ENCODE peak calls at places on chromosomes 7 and 10, in seven cellular contexts. U is fibroblast of pulmonary artery; H is EL; B is ELR; T is G401; N is activated effector memory CD4-positive, alpha-beta T cell treated with Interleukin-2 at 50 U/mL for 16 hours; Z is NCI-H510A treated with DMSO at 0.1 percent for 48 hours. K is an unnamed sample.

GRCh38 chr7:12385364-12385786 is 18.3 kb downstream of the VWDE start:
- DNase-seq in U (no peak), Z (peak; percentile 89), B (no peak), H (no peak), T (no peak), N (no peak), K (no peak)

GRCh38 chr10:50625663-50626062 is 1.9 kb upstream of the SGMS1 start:
- DNase-seq in Z (peak; percentile 21), H (peak; percentile 7), B (peak; percentile 22), T (no peak), N (no peak), U (peak; percentile 25), K (no peak)

GRCh38 chr7:134752006-134752760 is 27.3 kb upstream of the CALD1 start:
- DNase-seq in B (peak; percentile 70), H (peak; percentile 71), Z (no peak), N (no peak), U (peak; percentile 70), T (no peak), K (peak; percentile 67)

GRCh38 chr10:97778452-97779302 is 6.9 kb upstream of the SFRP5 start:
- DNase-seq in Z (no peak), B (no peak), H (no peak), N (no peak), U (no peak), T (peak; percentile 66), K (no peak)

GRCh38 chr7:91263359-91264082 is 712 bp upstream of the FZD1 start:
- DNase-seq in Z (peak; percentile 10), T (no peak), H (peak; percentile 49), N (no peak), U (no peak), B (peak; percentile 58), K (peak; percentile 32)

GRCh38 chr10:110016037-110016436 is 8.3 kb downstream of the ADD3 start:
- DNase-seq in U (peak; percentile 36), H (no peak), N (no peak), B (peak; percentile 20), Z (no peak), T (peak; percentile 78), K (peak; percentile 54)

GRCh38 chr7:80563561-80564327 is 51.9 kb upstream of the GNAT3 start:
- DNase-seq in N (no peak), Z (no peak), B (peak; percentile 22), H (peak; percentile 73), T (no peak), U (no peak), K (no peak)

GRCh38 chr10:88841316-88842111 is 10.1 kb downstream of the ANKRD22 start:
- DNase-seq in N (no peak), Z (no peak), U (no peak), B (no peak), T (no peak), H (no peak), K (no peak)

GRCh38 chr7:142012825-142013506 is 17.3 kb downstream of the MGAM start:
- DNase-seq in H (peak; percentile 51), Z (no peak), N (no peak), U (no peak), T (no peak), B (peak; percentile 40), K (no peak)

GRCh38 chr10:47190301-47190700 is 109.7 kb upstream of the GDF10 start:
- DNase-seq in N (no peak), T (no peak), B (no peak), U (no peak), H (no peak), Z (no peak), K (no peak)

GRCh38 chr10:104688251-104688650 is 47.2 kb downstream of the SORCS3 start:
- DNase-seq in B (no peak), Z (no peak), T (no peak), N (no peak), U (no peak), H (no peak), K (no peak)

GRCh38 chr7:79308176-79308575 is 145.3 kb downstream of the MAGI2 start:
- DNase-seq in N (no peak), U (peak; percentile 10), B (no peak), Z (no peak), H (no peak), T (peak; percentile 99), K (peak; percentile 65)

GRCh38 chr10:112379635-112380296 is 5.8 kb downstream of the ACSL5 start:
- DNase-seq in B (peak; percentile 96), H (peak; percentile 83), Z (no peak), N (no peak), T (no peak), U (no peak), K (no peak)

GRCh38 chr7:27173412-27174076 is 576 bp downstream of the HOXA10 start:
- DNase-seq in H (peak; percentile 50), Z (peak; percentile 9), T (no peak), B (peak; percentile 67), N (no peak), U (no peak), K (peak; percentile 10)

GRCh38 chr7:159207398-159207797 is 62.7 kb upstream of the VIPR2 start:
- DNase-seq in B (no peak), Z (no peak), H (no peak), U (no peak), N (no peak), T (no peak), K (no peak)

GRCh38 chr7:29122750-29123149 is 23.6 kb downstream of the CPVL start:
- DNase-seq in B (no peak), Z (no peak), N (no peak), U (no peak), H (no peak), T (peak; percentile 66), K (no peak)

GRCh38 chr7:124403112-124403511 is 362.5 kb downstream of the GPR37 start:
- DNase-seq in T (no peak), U (no peak), H (no peak), N (no peak), B (no peak), Z (no peak), K (no peak)

GRCh38 chr7:34315032-34315431 is 343.0 kb upstream of the NPSR1 start:
- DNase-seq in U (peak; percentile 88), B (peak; percentile 92), H (peak; percentile 89), Z (no peak), T (no peak), N (no peak), K (no peak)

GRCh38 chr10:23525406-23525805 is 86.5 kb downstream of the OTUD1 start:
- DNase-seq in B (peak; percentile 34), T (peak; percentile 35), N (no peak), Z (peak; percentile 1), U (peak; percentile 50), H (peak; percentile 22), K (peak; percentile 30)

GRCh38 chr7:12567015-12567414 is 3.5 kb upstream of the SCIN start:
- DNase-seq in N (no peak), B (no peak), U (no peak), Z (no peak), T (no peak), H (no peak), K (no peak)

GRCh38 chr10:123442901-123443300 is 223.3 kb upstream of the GPR26 start:
- DNase-seq in T (no peak), B (no peak), Z (no peak), N (no peak), U (no peak), H (no peak), K (no peak)

GRCh38 chr7:99386584-99387238 is 12.2 kb downstream of the ARPC1B start:
- DNase-seq in U (peak; percentile 59), H (peak; percentile 49), T (no peak), N (no peak), Z (no peak), B (peak; percentile 69), K (peak; percentile 51)

GRCh38 chr10:109886037-109886787 is 37.1 kb downstream of the XPNPEP1 start:
- DNase-seq in U (no peak), T (no peak), N (no peak), B (no peak), Z (no peak), H (no peak), K (no peak)

GRCh38 chr7:34451923-34452322 is 206.1 kb upstream of the NPSR1 start:
- DNase-seq in U (peak; percentile 78), N (no peak), T (no peak), Z (no peak), H (peak; percentile 67), B (peak; percentile 67), K (no peak)

GRCh38 chr7:40829201-40829600 is 694.4 kb downstream of the SUGCT start:
- DNase-seq in H (no peak), N (no peak), B (no peak), T (no peak), Z (no peak), U (no peak), K (no peak)

GRCh38 chr7:55306331-55306730 is 58.8 kb upstream of the LANCL2 start:
- DNase-seq in Z (no peak), B (no peak), U (no peak), H (no peak), T (no peak), N (no peak), K (no peak)

GRCh38 chr7:131007439-131008330 is 273.7 kb upstream of the KLF14 start:
- DNase-seq in N (no peak), Z (peak; percentile 42), B (peak; percentile 83), T (peak; percentile 85), U (peak; percentile 77), H (peak; percentile 84), K (peak; percentile 83)

GRCh38 chr10:30028006-30028441 is 31.4 kb downstream of the JCAD start:
- DNase-seq in N (no peak), Z (peak; percentile 9), T (no peak), U (peak; percentile 51), H (no peak), B (no peak), K (no peak)

GRCh38 chr10:947051-947450 is 15.5 kb upstream of the LARP4B start:
- DNase-seq in N (no peak), B (no peak), Z (no peak), H (no peak), U (no peak), T (no peak), K (no peak)

GRCh38 chr10:11272915-11273389 is 255.3 kb downstream of the CELF2 start:
- DNase-seq in B (no peak), H (no peak), U (no peak), T (no peak), N (no peak), Z (no peak), K (no peak)

GRCh38 chr7:27992755-27993478 is 187.7 kb downstream of the JAZF1 start:
- DNase-seq in T (peak; percentile 69), U (no peak), H (no peak), N (no peak), Z (peak; percentile 42), B (no peak), K (no peak)

GRCh38 chr10:96632974-96633373 is 46.2 kb upstream of the TM9SF3 start:
- DNase-seq in B (no peak), Z (peak; percentile 8), T (no peak), N (no peak), H (no peak), U (no peak), K (no peak)

GRCh38 chr7:117970806-117971205 is 97.6 kb upstream of the CTTNBP2 start:
- DNase-seq in T (no peak), N (no peak), Z (no peak), H (no peak), U (no peak), B (no peak), K (no peak)

GRCh38 chr7:98252655-98253054 is 623 bp upstream of the TECPR1 start:
- DNase-seq in T (no peak), B (peak; percentile 3), Z (no peak), N (no peak), U (no peak), H (no peak), K (peak; percentile 26)

GRCh38 chr10:110775022-110775379 is 96.7 kb upstream of the PDCD4 start:
- DNase-seq in U (no peak), B (no peak), T (no peak), N (no peak), H (no peak), Z (no peak), K (no peak)

GRCh38 chr10:1102392-1102791 is 46.2 kb downstream of the WDR37 start:
- DNase-seq in N (no peak), B (no peak), Z (no peak), H (no peak), T (no peak), U (no peak), K (no peak)

GRCh38 chr10:12984165-12984747 is 17.3 kb downstream of the CCDC3 start:
- DNase-seq in T (no peak), B (peak; percentile 54), H (peak; percentile 25), U (peak; percentile 58), N (no peak), Z (no peak), K (peak; percentile 84)